ENCODE peak calls at places on chromosomes 2 and 18, in nine cellular contexts. I is stomach, R is ovary, N is kidney epithelial cell, U is spleen, C is astrocyte of the spinal cord, T is heart right ventricle, B is AG04450, E is PC-9. X is an unnamed sample.

GRCh38 chr2:135279209-135279608 is 227.1 kb downstream of the RAB3GAP1 start:
- DNase-seq in I (no peak), R (no peak), N (no peak), C (no peak), U (no peak), B (no peak), T (no peak), E (no peak), X (no peak)

GRCh38 chr18:23401400-23402347 is 51.4 kb upstream of the RIOK3 start:
- DNase-seq in E (peak), R (no peak), N (peak), B (peak), U (peak), I (peak), C (peak), T (no peak), X (no peak)

GRCh38 chr2:197179744-197180498 is 130.7 kb downstream of the ANKRD44 start:
- DNase-seq in T (peak), C (peak), U (no peak), N (no peak), I (no peak), E (no peak), B (peak), R (peak), X (no peak)

GRCh38 chr2:240293126-240293864 is 142.2 kb upstream of the GPC1 start:
- DNase-seq in N (no peak), U (peak), B (no peak), I (peak), R (no peak), C (no peak), E (no peak), T (no peak), X (peak)

GRCh38 chr18:44514106-44514505 is 166.6 kb upstream of the SETBP1 start:
- DNase-seq in N (no peak), T (no peak), E (no peak), U (no peak), C (no peak), B (no peak), R (no peak), I (no peak), X (no peak)

GRCh38 chr18:41761329-41762028 is 193.6 kb upstream of the PIK3C3 start:
- DNase-seq in U (no peak), N (peak), E (peak), R (no peak), T (no peak), B (peak), C (peak), I (no peak), X (no peak)

GRCh38 chr2:233643128-233643527 is 6.9 kb downstream of the UGT1A10 start:
- DNase-seq in T (no peak), N (no peak), I (no peak), U (no peak), B (no peak), C (no peak), R (no peak), E (peak), X (no peak)

GRCh38 chr2:37623971-37624897 is 47.2 kb downstream of the CDC42EP3 start:
- DNase-seq in N (no peak), I (no peak), C (peak), R (no peak), E (no peak), B (no peak), U (no peak), T (no peak), X (no peak)

GRCh38 chr2:237625777-237626176 is 1.6 kb upstream of the LRRFIP1 start:
- DNase-seq in I (no peak), B (no peak), T (no peak), N (no peak), R (no peak), C (no peak), U (no peak), E (no peak), X (no peak)

GRCh38 chr2:239021651-239022436 is 174.0 kb downstream of the TWIST2 start:
- DNase-seq in E (no peak), U (peak), I (no peak), C (no peak), N (no peak), T (no peak), B (no peak), R (peak), X (no peak)

GRCh38 chr18:58057291-58057965 is 13.4 kb downstream of the NEDD4L start:
- DNase-seq in C (peak), U (no peak), T (no peak), R (no peak), E (no peak), I (no peak), N (no peak), B (no peak), X (no peak)

GRCh38 chr2:191165190-191165643 is 14.4 kb upstream of the STAT4 start:
- DNase-seq in B (no peak), I (no peak), E (peak), C (peak), T (no peak), R (no peak), U (no peak), N (no peak), X (no peak)

GRCh38 chr2:41881249-41881648 is 166.6 kb upstream of the PKDCC start:
- DNase-seq in I (no peak), E (no peak), T (no peak), B (no peak), C (no peak), U (no peak), R (no peak), N (no peak), X (no peak)

GRCh38 chr2:196113061-196113974 is 44.7 kb upstream of the DNAH7 start:
- DNase-seq in I (no peak), B (peak), C (peak), R (no peak), E (no peak), N (no peak), U (no peak), T (no peak), X (no peak)

GRCh38 chr2:158999458-158999857 is 31.0 kb downstream of the TANC1 start:
- DNase-seq in E (no peak), B (no peak), R (no peak), I (no peak), N (no peak), U (no peak), C (peak), T (no peak), X (no peak)

GRCh38 chr18:50836521-50836957 is 16.7 kb upstream of the MRO start:
- DNase-seq in B (no peak), I (no peak), N (no peak), E (peak), T (no peak), U (no peak), R (no peak), C (peak), X (no peak)

GRCh38 chr2:6977095-6977777 is 60.0 kb downstream of the RNF144A start:
- DNase-seq in T (peak), N (no peak), B (no peak), R (peak), U (no peak), E (peak), C (peak), I (peak), X (no peak)

GRCh38 chr18:70183441-70183840 is 22.0 kb downstream of the RTTN start:
- DNase-seq in E (no peak), I (no peak), C (no peak), U (no peak), B (no peak), R (no peak), T (no peak), N (no peak), X (no peak)

GRCh38 chr2:235227607-235228006 is 266.2 kb upstream of the AGAP1 start:
- DNase-seq in N (no peak), U (no peak), I (no peak), C (no peak), E (no peak), B (no peak), T (no peak), R (no peak), X (no peak)

GRCh38 chr18:40867452-40867851 is 1087.6 kb upstream of the PIK3C3 start:
- DNase-seq in I (no peak), E (peak), B (peak), T (no peak), N (peak), U (no peak), R (no peak), C (peak), X (no peak)

GRCh38 chr2:183541766-183542165 is 417.5 kb downstream of the NUP35 start:
- DNase-seq in R (no peak), C (peak), U (no peak), B (no peak), I (no peak), N (peak), E (no peak), T (no peak), X (no peak)

GRCh38 chr2:129627437-129627836 is 352.0 kb upstream of the RAB6C start:
- DNase-seq in E (no peak), C (no peak), B (no peak), T (no peak), R (no peak), N (no peak), U (no peak), I (no peak), X (no peak)

GRCh38 chr2:22694856-22695255 is 690.1 kb upstream of the KLHL29 start:
- DNase-seq in U (no peak), I (no peak), R (no peak), B (no peak), E (no peak), T (no peak), N (no peak), C (no peak), X (no peak)

GRCh38 chr2:223674998-223675609 is 72.9 kb upstream of the SCG2 start:
- DNase-seq in C (peak), N (no peak), I (no peak), U (no peak), R (no peak), E (peak), B (no peak), T (no peak), X (no peak)

GRCh38 chr18:69397096-69397495 is 3.6 kb upstream of the DOK6 start:
- DNase-seq in C (peak), E (no peak), N (no peak), T (no peak), B (no peak), R (no peak), U (no peak), I (no peak), X (no peak)

GRCh38 chr2:110149330-110150220 is 34.0 kb upstream of the MALL start:
- DNase-seq in B (peak), E (peak), T (no peak), C (peak), N (no peak), I (no peak), R (no peak), U (no peak), X (no peak)

GRCh38 chr2:42342061-42342794 is 18.8 kb downstream of the COX7A2L start:
- DNase-seq in R (no peak), B (peak), C (peak), E (peak), U (no peak), T (peak), I (no peak), N (peak), X (no peak)

GRCh38 chr2:135055182-135055786 is 3.2 kb downstream of the RAB3GAP1 start:
- DNase-seq in B (peak), R (no peak), E (no peak), C (peak), T (no peak), I (no peak), N (no peak), U (no peak), X (no peak)

GRCh38 chr18:74733592-74733991 is 135.9 kb downstream of the ZNF407 start:
- DNase-seq in B (no peak), C (no peak), R (no peak), I (no peak), E (no peak), N (no peak), U (no peak), T (no peak), X (no peak)

GRCh38 chr2:76867854-76868253 is 654.3 kb downstream of the LRRTM4 start:
- DNase-seq in C (peak), N (peak), U (no peak), T (no peak), I (no peak), E (no peak), B (peak), R (no peak), X (no peak)

GRCh38 chr2:46991985-46992384 is 76.4 kb upstream of the MCFD2 start:
- DNase-seq in C (no peak), R (no peak), E (no peak), B (no peak), T (no peak), I (no peak), U (no peak), N (no peak), X (no peak)

GRCh38 chr2:46990231-46990588 is 74.6 kb upstream of the MCFD2 start:
- DNase-seq in U (no peak), B (no peak), N (no peak), C (no peak), R (no peak), E (no peak), I (no peak), T (no peak), X (no peak)

GRCh38 chr2:46988733-46989481 is 73.3 kb upstream of the MCFD2 start:
- DNase-seq in I (peak), C (no peak), U (no peak), N (no peak), E (no peak), B (no peak), T (no peak), R (peak), X (no peak)

GRCh38 chr2:46988230-46988629 is 72.6 kb upstream of the MCFD2 start:
- DNase-seq in C (no peak), R (no peak), T (no peak), E (no peak), N (no peak), I (no peak), B (no peak), U (no peak), X (no peak)

GRCh38 chr2:46989491-46990230 is 74.1 kb upstream of the MCFD2 start:
- DNase-seq in E (no peak), B (no peak), R (no peak), N (no peak), U (no peak), T (no peak), I (no peak), C (no peak), X (no peak)
- TF ChIP-seq CTCF in E (no peak), B (no peak), R (no peak), N (no peak), U (no peak), T (no peak), I (no peak), C (no peak), X (no peak)

GRCh38 chr2:67706082-67706481 is 308.9 kb downstream of the ETAA1 start:
- DNase-seq in U (no peak), R (no peak), N (no peak), I (no peak), E (no peak), T (no peak), B (no peak), C (no peak), X (no peak)
- TF ChIP-seq CTCF in U (no peak), R (no peak), N (no peak), I (no peak), E (no peak), T (no peak), B (no peak), C (no peak), X (no peak)

GRCh38 chr2:210226186-210226585 is 939 bp upstream of the ACADL start:
- DNase-seq in U (no peak), T (no peak), C (no peak), I (no peak), R (no peak), B (no peak), E (no peak), N (peak), X (no peak)

GRCh38 chr2:210227689-210228088 is 2.4 kb upstream of the ACADL start:
- DNase-seq in T (no peak), C (no peak), E (no peak), U (no peak), B (no peak), N (no peak), R (no peak), I (no peak), X (no peak)

GRCh38 chr2:210230518-210230917 is 5.3 kb upstream of the ACADL start:
- DNase-seq in E (no peak), B (no peak), U (no peak), N (no peak), T (no peak), R (no peak), I (no peak), C (no peak), X (no peak)

GRCh38 chr2:210230984-210231383 is 5.7 kb upstream of the ACADL start:
- DNase-seq in U (no peak), I (no peak), B (no peak), R (no peak), E (no peak), C (no peak), T (no peak), N (no peak), X (no peak)

GRCh38 chr2:210228586-210228985 is 3.3 kb upstream of the ACADL start:
- DNase-seq in I (no peak), C (no peak), T (no peak), E (no peak), U (no peak), B (no peak), N (no peak), R (no peak), X (no peak)
- TF ChIP-seq CTCF in I (no peak), C (no peak), T (no peak), E (no peak), U (no peak), B (no peak), N (no peak), R (no peak), X (no peak)

GRCh38 chr18:27627927-27628326 is 442.8 kb upstream of the CHST9 start:
- DNase-seq in B (no peak), C (no peak), N (no peak), T (no peak), R (no peak), I (no peak), U (no peak), E (no peak), X (no peak)
- TF ChIP-seq CTCF in B (no peak), C (no peak), N (no peak), T (no peak), R (no peak), I (no peak), U (no peak), E (no peak), X (no peak)

GRCh38 chr18:8898990-8899389 is 193.6 kb downstream of the MTCL1 start:
- DNase-seq in E (no peak), T (no peak), U (no peak), N (no peak), B (no peak), R (no peak), I (no peak), C (no peak), X (no peak)
- TF ChIP-seq CTCF in E (no peak), T (no peak), U (no peak), N (peak), B (no peak), R (no peak), I (no peak), C (no peak), X (no peak)

GRCh38 chr2:148534416-148535205 is 109.9 kb upstream of the EPC2 start:
- DNase-seq in C (no peak), I (no peak), U (no peak), B (no peak), E (no peak), R (no peak), T (no peak), N (no peak), X (no peak)
- TF ChIP-seq CTCF in C (no peak), I (no peak), U (no peak), B (no peak), E (no peak), R (no peak), T (no peak), N (no peak), X (no peak)

GRCh38 chr18:54232485-54233227 is 8.2 kb upstream of the MBD2 start:
- DNase-seq in I (no peak), C (no peak), N (no peak), R (no peak), B (no peak), E (no peak), U (no peak), T (no peak), X (no peak)
- TF ChIP-seq CTCF in I (no peak), C (no peak), N (no peak), R (no peak), B (no peak), E (no peak), U (no peak), T (no peak), X (no peak)

GRCh38 chr2:221572180-221572820 is at the start of gene EPHA4:
- DNase-seq in E (peak), B (peak), I (peak), U (peak), N (no peak), T (peak), R (peak), C (peak), X (peak)
- TF ChIP-seq CTCF in E (peak), B (peak), I (no peak), U (no peak), N (no peak), T (peak), R (peak), C (no peak), X (no peak)

X was measured in omental fat pad.